ENCODE peak calls at places on chromosomes 12 and 14, in four cellular contexts. One of them, this sample, is unnamed.

GRCh38 chr14:21382886-21383847 is 652 bp downstream of the SUPT16H start:
- DNase-seq in ureter: no peak
- DNase-seq in D341Med: peak
- DNase-seq in stimulated activated CD4-positive, alpha-beta T cell treated with anti-CD3 and anti-CD28 coated beads, TNF-alpha, amount 100 ng/mL, for 4 hours: peak
- DNase-seq in this sample: no peak

GRCh38 chr12:122001379-122002209 is 20.1 kb upstream of the BCL7A start:
- DNase-seq in ureter: peak
- DNase-seq in D341Med: peak
- DNase-seq in stimulated activated CD4-positive, alpha-beta T cell treated with anti-CD3 and anti-CD28 coated beads, TNF-alpha, amount 100 ng/mL, for 4 hours: no peak
- DNase-seq in this sample: no peak

GRCh38 chr14:76584271-76584702 is 177.0 kb upstream of the VASH1 start:
- DNase-seq in ureter: no peak
- DNase-seq in D341Med: no peak
- DNase-seq in stimulated activated CD4-positive, alpha-beta T cell treated with anti-CD3 and anti-CD28 coated beads, TNF-alpha, amount 100 ng/mL, for 4 hours: no peak
- DNase-seq in this sample: no peak

GRCh38 chr12:4355150-4355842 is 24.2 kb downstream of the FGF23 start:
- DNase-seq in ureter: no peak
- DNase-seq in D341Med: no peak
- DNase-seq in stimulated activated CD4-positive, alpha-beta T cell treated with anti-CD3 and anti-CD28 coated beads, TNF-alpha, amount 100 ng/mL, for 4 hours: no peak
- DNase-seq in this sample: no peak

GRCh38 chr14:21825147-21825743 is 151.6 kb upstream of the OR4E1 start:
- DNase-seq in ureter: no peak
- DNase-seq in D341Med: peak
- DNase-seq in stimulated activated CD4-positive, alpha-beta T cell treated with anti-CD3 and anti-CD28 coated beads, TNF-alpha, amount 100 ng/mL, for 4 hours: no peak
- DNase-seq in this sample: no peak

GRCh38 chr12:54612216-54612750 is 22.4 kb downstream of the LACRT start:
- DNase-seq in ureter: no peak
- DNase-seq in D341Med: no peak
- DNase-seq in stimulated activated CD4-positive, alpha-beta T cell treated with anti-CD3 and anti-CD28 coated beads, TNF-alpha, amount 100 ng/mL, for 4 hours: no peak
- DNase-seq in this sample: no peak

GRCh38 chr12:989751-990278 is 1.2 kb upstream of the ERC1 start:
- DNase-seq in ureter: no peak
- DNase-seq in D341Med: peak
- DNase-seq in stimulated activated CD4-positive, alpha-beta T cell treated with anti-CD3 and anti-CD28 coated beads, TNF-alpha, amount 100 ng/mL, for 4 hours: no peak
- DNase-seq in this sample: no peak

GRCh38 chr12:19312637-19313036 is 126.7 kb upstream of the AEBP2 start:
- DNase-seq in ureter: no peak
- DNase-seq in D341Med: no peak
- DNase-seq in stimulated activated CD4-positive, alpha-beta T cell treated with anti-CD3 and anti-CD28 coated beads, TNF-alpha, amount 100 ng/mL, for 4 hours: no peak
- DNase-seq in this sample: no peak

GRCh38 chr12:102873077-102873476 is 44.0 kb downstream of the PAH start:
- DNase-seq in ureter: no peak
- DNase-seq in D341Med: no peak
- DNase-seq in stimulated activated CD4-positive, alpha-beta T cell treated with anti-CD3 and anti-CD28 coated beads, TNF-alpha, amount 100 ng/mL, for 4 hours: no peak
- DNase-seq in this sample: peak

GRCh38 chr12:3928538-3929220 is 55.5 kb upstream of the PARP11 start:
- DNase-seq in ureter: no peak
- DNase-seq in D341Med: no peak
- DNase-seq in stimulated activated CD4-positive, alpha-beta T cell treated with anti-CD3 and anti-CD28 coated beads, TNF-alpha, amount 100 ng/mL, for 4 hours: no peak
- DNase-seq in this sample: no peak

GRCh38 chr12:131726-132465 is 65.3 kb downstream of the IQSEC3 start:
- DNase-seq in ureter: no peak
- DNase-seq in D341Med: no peak
- DNase-seq in stimulated activated CD4-positive, alpha-beta T cell treated with anti-CD3 and anti-CD28 coated beads, TNF-alpha, amount 100 ng/mL, for 4 hours: no peak
- DNase-seq in this sample: no peak

GRCh38 chr14:102663031-102663430 is 70.6 kb downstream of the RCOR1 start:
- DNase-seq in ureter: no peak
- DNase-seq in D341Med: no peak
- DNase-seq in stimulated activated CD4-positive, alpha-beta T cell treated with anti-CD3 and anti-CD28 coated beads, TNF-alpha, amount 100 ng/mL, for 4 hours: no peak
- DNase-seq in this sample: no peak

GRCh38 chr14:91177073-91177796 is 63.4 kb downstream of the DGLUCY start:
- DNase-seq in ureter: peak
- DNase-seq in D341Med: peak
- DNase-seq in stimulated activated CD4-positive, alpha-beta T cell treated with anti-CD3 and anti-CD28 coated beads, TNF-alpha, amount 100 ng/mL, for 4 hours: no peak
- DNase-seq in this sample: no peak

GRCh38 chr14:103286968-103287850 is 46.8 kb upstream of the EIF5 start:
- DNase-seq in ureter: no peak
- DNase-seq in D341Med: no peak
- DNase-seq in stimulated activated CD4-positive, alpha-beta T cell treated with anti-CD3 and anti-CD28 coated beads, TNF-alpha, amount 100 ng/mL, for 4 hours: no peak
- DNase-seq in this sample: no peak

GRCh38 chr12:120962487-120963054 is 15.8 kb upstream of the HNF1A start:
- DNase-seq in ureter: no peak
- DNase-seq in D341Med: no peak
- DNase-seq in stimulated activated CD4-positive, alpha-beta T cell treated with anti-CD3 and anti-CD28 coated beads, TNF-alpha, amount 100 ng/mL, for 4 hours: no peak
- DNase-seq in this sample: no peak

GRCh38 chr14:94028450-94028826 is 2.3 kb downstream of the OTUB2 start:
- DNase-seq in ureter: no peak
- DNase-seq in D341Med: no peak
- DNase-seq in stimulated activated CD4-positive, alpha-beta T cell treated with anti-CD3 and anti-CD28 coated beads, TNF-alpha, amount 100 ng/mL, for 4 hours: no peak
- DNase-seq in this sample: no peak

GRCh38 chr14:23483216-23483854 is 13.8 kb downstream of the NGDN start:
- DNase-seq in ureter: no peak
- DNase-seq in D341Med: peak
- DNase-seq in stimulated activated CD4-positive, alpha-beta T cell treated with anti-CD3 and anti-CD28 coated beads, TNF-alpha, amount 100 ng/mL, for 4 hours: no peak
- DNase-seq in this sample: no peak

GRCh38 chr14:89013098-89013504 is 188.7 kb downstream of the TTC8 start:
- DNase-seq in ureter: no peak
- DNase-seq in D341Med: peak
- DNase-seq in stimulated activated CD4-positive, alpha-beta T cell treated with anti-CD3 and anti-CD28 coated beads, TNF-alpha, amount 100 ng/mL, for 4 hours: no peak
- DNase-seq in this sample: no peak

GRCh38 chr14:54438703-54439102 is 2.5 kb downstream of the CNIH1 start:
- DNase-seq in ureter: no peak
- DNase-seq in D341Med: no peak
- DNase-seq in stimulated activated CD4-positive, alpha-beta T cell treated with anti-CD3 and anti-CD28 coated beads, TNF-alpha, amount 100 ng/mL, for 4 hours: no peak
- DNase-seq in this sample: no peak

GRCh38 chr12:106566771-106567170 is 16.0 kb upstream of the RFX4 start:
- DNase-seq in ureter: no peak
- DNase-seq in D341Med: no peak
- DNase-seq in stimulated activated CD4-positive, alpha-beta T cell treated with anti-CD3 and anti-CD28 coated beads, TNF-alpha, amount 100 ng/mL, for 4 hours: no peak
- DNase-seq in this sample: no peak

GRCh38 chr14:77603654-77604270 is 12.7 kb downstream of the SPTLC2 start:
- DNase-seq in ureter: no peak
- DNase-seq in D341Med: peak
- DNase-seq in stimulated activated CD4-positive, alpha-beta T cell treated with anti-CD3 and anti-CD28 coated beads, TNF-alpha, amount 100 ng/mL, for 4 hours: no peak
- DNase-seq in this sample: no peak

GRCh38 chr14:67425603-67426002 is 13.6 kb upstream of the PLEK2 start:
- DNase-seq in ureter: no peak
- DNase-seq in D341Med: no peak
- DNase-seq in stimulated activated CD4-positive, alpha-beta T cell treated with anti-CD3 and anti-CD28 coated beads, TNF-alpha, amount 100 ng/mL, for 4 hours: no peak
- DNase-seq in this sample: no peak

GRCh38 chr12:19643635-19644034 is 204.3 kb downstream of the AEBP2 start:
- DNase-seq in ureter: no peak
- DNase-seq in D341Med: peak
- DNase-seq in stimulated activated CD4-positive, alpha-beta T cell treated with anti-CD3 and anti-CD28 coated beads, TNF-alpha, amount 100 ng/mL, for 4 hours: no peak
- DNase-seq in this sample: peak